ENCODE peak calls at places on chromosomes 12 and 14, in six cellular contexts. S is putamen, D is lower lobe of right lung, T is HFF-Myc, W is LoVo, Q is midbrain. A is an unnamed sample.

GRCh38 chr14:89067293-89067972 is 243.0 kb downstream of the TTC8 start:
- DNase-seq in D (no peak), S (no peak), T (no peak), Q (no peak), W (no peak), A (no peak)

GRCh38 chr12:75964150-75964549 is 67.4 kb downstream of the PHLDA1 start:
- DNase-seq in D (peak), S (no peak), Q (no peak), T (no peak), W (peak), A (no peak)

GRCh38 chr14:65478596-65478995 is 66.1 kb downstream of the FUT8 start:
- DNase-seq in W (peak), S (no peak), Q (no peak), D (no peak), T (no peak), A (peak)

GRCh38 chr14:94787092-94787491 is 17.2 kb upstream of the GSC start:
- DNase-seq in S (no peak), W (no peak), T (no peak), D (no peak), Q (no peak), A (no peak)

GRCh38 chr12:75327642-75328041 is 2.5 kb downstream of the CAPS2 start:
- DNase-seq in T (no peak), S (no peak), W (no peak), D (no peak), Q (no peak), A (no peak)

GRCh38 chr14:99248761-99249171 is 23.2 kb downstream of the BCL11B start:
- DNase-seq in D (peak), Q (no peak), W (no peak), S (no peak), T (no peak), A (no peak)

GRCh38 chr14:81682134-81682533 is 148.5 kb upstream of the SEL1L start:
- DNase-seq in W (no peak), T (no peak), Q (no peak), D (no peak), S (no peak), A (no peak)

GRCh38 chr12:91877461-91878230 is 268.0 kb downstream of the BTG1 start:
- DNase-seq in W (no peak), T (no peak), D (no peak), Q (no peak), S (no peak), A (no peak)

GRCh38 chr12:15220961-15221885 is at the start of gene RERG:
- DNase-seq in S (peak), T (peak), D (peak), W (peak), Q (peak), A (peak)

GRCh38 chr14:56197150-56197549 is 78.9 kb downstream of the PELI2 start:
- DNase-seq in W (no peak), S (no peak), Q (no peak), D (no peak), T (no peak), A (no peak)

GRCh38 chr12:31390991-31391390 is 65.0 kb upstream of the SINHCAF start:
- DNase-seq in T (no peak), S (no peak), D (no peak), W (no peak), Q (no peak), A (no peak)

GRCh38 chr14:36177489-36177888 is 967 bp upstream of the PTCSC3 start:
- DNase-seq in Q (no peak), D (no peak), T (no peak), W (no peak), S (no peak), A (no peak)

GRCh38 chr12:119859241-119859640 is 17.9 kb downstream of the CIT start:
- DNase-seq in W (no peak), Q (no peak), D (no peak), S (no peak), T (no peak), A (no peak)

GRCh38 chr14:30798961-30799360 is 75.4 kb upstream of the COCH start:
- DNase-seq in Q (no peak), S (no peak), D (no peak), T (no peak), W (no peak), A (no peak)

GRCh38 chr12:32437095-32437515 is 37.7 kb downstream of the FGD4 start:
- DNase-seq in S (no peak), W (peak), D (no peak), T (peak), Q (no peak), A (peak)

GRCh38 chr12:69553626-69554248 is 31.5 kb upstream of the CCT2 start:
- DNase-seq in W (peak), D (no peak), T (no peak), S (peak), Q (peak), A (peak)

GRCh38 chr12:62802981-62803380 is 132.0 kb downstream of the PPM1H start:
- DNase-seq in S (no peak), Q (peak), W (no peak), D (no peak), T (no peak), A (peak)

GRCh38 chr12:109741970-109742372 is 28.3 kb downstream of the FAM222A start:
- DNase-seq in Q (no peak), W (no peak), D (peak), S (no peak), T (no peak), A (no peak)

GRCh38 chr12:88638388-88638787 is 58.1 kb upstream of the KITLG start:
- DNase-seq in S (no peak), T (no peak), D (no peak), W (no peak), Q (no peak), A (no peak)

GRCh38 chr12:13343380-13343779 is 146.9 kb downstream of the EMP1 start:
- DNase-seq in Q (no peak), T (no peak), D (no peak), W (no peak), S (no peak), A (no peak)

GRCh38 chr12:96117460-96117859 is 76.7 kb upstream of the ELK3 start:
- DNase-seq in T (no peak), Q (no peak), W (no peak), D (no peak), S (no peak), A (no peak)

GRCh38 chr14:77421241-77421640 is 2.1 kb downstream of the NOXRED1 start:
- DNase-seq in S (peak), D (no peak), Q (no peak), W (no peak), T (no peak), A (peak)

GRCh38 chr12:66881401-66881800 is 202.5 kb upstream of the GRIP1 start:
- DNase-seq in Q (no peak), S (no peak), W (no peak), D (no peak), T (no peak), A (no peak)

GRCh38 chr12:86241600-86241999 is 14.6 kb downstream of the MGAT4C start:
- DNase-seq in T (no peak), D (no peak), W (no peak), Q (no peak), S (no peak), A (no peak)